ENCODE peak calls at places on chromosomes 16 and 17, in four cellular contexts. H is HFFc6, W is heart left ventricle, B is pancreas. U is an unnamed sample.

GRCh38 chr16:49179714-49180330 is 101.8 kb downstream of the CBLN1 start:
- DNase-seq in W (no peak), H (no peak), B (no peak), U (no peak)

GRCh38 chr17:36611345-36612072 is 10.1 kb downstream of the MRM1 start:
- DNase-seq in B (no peak), H (peak), W (no peak), U (peak)

GRCh38 chr16:82062645-82063058 is 27.6 kb downstream of the HSD17B2 start:
- DNase-seq in B (no peak), W (no peak), H (peak), U (no peak)

GRCh38 chr16:2682209-2683021 is at the start of gene KCTD5:
- DNase-seq in B (peak), H (peak), W (peak), U (peak)

GRCh38 chr17:17328251-17328650 is 25.1 kb downstream of the NT5M start:
- DNase-seq in W (no peak), B (peak), H (no peak), U (no peak)

GRCh38 chr17:59746849-59747445 is 39.5 kb downstream of the VMP1 start:
- DNase-seq in B (no peak), H (peak), W (no peak), U (no peak)

GRCh38 chr17:81939218-81939617 is 2.1 kb upstream of the PYCR1 start:
- DNase-seq in W (no peak), H (no peak), B (no peak), U (no peak)

GRCh38 chr16:62965831-62966230 is 929.6 kb upstream of the CDH8 start:
- DNase-seq in B (no peak), H (no peak), W (no peak), U (no peak)

GRCh38 chr17:49575524-49576120 is at the start of gene NXPH3:
- DNase-seq in H (no peak), W (peak), B (peak), U (peak)

GRCh38 chr17:78278139-78278741 is 46.8 kb downstream of the TMEM235 start:
- DNase-seq in H (no peak), B (no peak), W (no peak), U (no peak)

GRCh38 chr16:77246160-77246559 is 47.0 kb downstream of the SYCE1L start:
- DNase-seq in W (no peak), H (no peak), B (no peak), U (no peak)

GRCh38 chr16:67481561-67482259 is 753 bp upstream of the ATP6V0D1 start:
- DNase-seq in W (peak), B (peak), H (no peak), U (no peak)

GRCh38 chr16:10641953-10642949 is 52.5 kb downstream of the TEKT5 start:
- DNase-seq in B (no peak), W (no peak), H (no peak), U (no peak)

GRCh38 chr17:73268582-73269328 is 7.1 kb upstream of the CPSF4L start:
- DNase-seq in W (no peak), B (peak), H (no peak), U (no peak)

GRCh38 chr17:81599719-81600486 is 37.0 kb downstream of the NPLOC4 start:
- DNase-seq in H (peak), B (no peak), W (peak), U (peak)

GRCh38 chr17:43367588-43368242 is 31.1 kb upstream of the ARL4D start:
- DNase-seq in H (peak), W (no peak), B (peak), U (peak)

GRCh38 chr16:24282129-24282528 is 26.0 kb downstream of the CACNG3 start:
- DNase-seq in W (no peak), B (no peak), H (no peak), U (no peak)

GRCh38 chr17:82240506-82241182 is 11.8 kb downstream of the SLC16A3 start:
- DNase-seq in B (no peak), H (no peak), W (no peak), U (no peak)

GRCh38 chr17:81839301-81839700 is 4.5 kb upstream of the PPP1R27 start:
- DNase-seq in B (no peak), H (no peak), W (no peak), U (no peak)

GRCh38 chr16:74034862-74035261 is 261.8 kb upstream of the PSMD7 start:
- DNase-seq in W (no peak), H (no peak), B (no peak), U (peak)

GRCh38 chr17:72422505-72423285 is 301.9 kb downstream of the SOX9 start:
- DNase-seq in B (no peak), H (peak), W (peak), U (peak)

GRCh38 chr16:72244853-72245252 is 72.9 kb upstream of the PMFBP1 start:
- DNase-seq in W (no peak), B (no peak), H (no peak), U (no peak)

GRCh38 chr17:12600349-12600748 is 65.3 kb upstream of the MYOCD start:
- DNase-seq in H (no peak), W (no peak), B (no peak), U (no peak)

GRCh38 chr17:9517396-9517795 is 58.2 kb downstream of the STX8 start:
- DNase-seq in H (no peak), W (no peak), B (no peak), U (no peak)

GRCh38 chr16:10866196-10866976 is 10.6 kb upstream of the CIITA start:
- DNase-seq in W (no peak), B (peak), H (no peak), U (no peak)

GRCh38 chr17:70644093-70644492 is 474.8 kb downstream of the KCNJ2 start:
- DNase-seq in W (no peak), H (no peak), B (no peak), U (no peak)

GRCh38 chr17:81244358-81245023 is 5.4 kb downstream of the NDUFAF8 start:
- DNase-seq in H (no peak), B (peak), W (no peak), U (no peak)

GRCh38 chr16:4136229-4136813 is 20.1 kb upstream of the ADCY9 start:
- DNase-seq in W (no peak), H (no peak), B (peak), U (no peak)

GRCh38 chr17:77845541-77846225 is 112.8 kb upstream of the TNRC6C start:
- DNase-seq in B (no peak), W (no peak), H (no peak), U (no peak)

GRCh38 chr17:32689348-32689747 is 187.6 kb downstream of the MYO1D start:
- DNase-seq in B (no peak), H (no peak), W (no peak), U (no peak)

GRCh38 chr17:79214940-79215604 is 140.4 kb downstream of the ENGASE start:
- DNase-seq in H (no peak), W (no peak), B (no peak), U (no peak)

GRCh38 chr17:44084131-44084538 is 13.6 kb downstream of the G6PC3 start:
- DNase-seq in B (no peak), H (no peak), W (no peak), U (no peak)

GRCh38 chr16:55622302-55622701 is 33.5 kb upstream of the SLC6A2 start:
- DNase-seq in B (no peak), H (no peak), W (no peak), U (no peak)

GRCh38 chr16:88309905-88310259 is 72.9 kb upstream of the ZNF469 start:
- DNase-seq in W (no peak), H (no peak), B (peak), U (no peak)
- TF ChIP-seq CTCF in W (no peak), H (peak), B (no peak), U (peak)

DNA sequence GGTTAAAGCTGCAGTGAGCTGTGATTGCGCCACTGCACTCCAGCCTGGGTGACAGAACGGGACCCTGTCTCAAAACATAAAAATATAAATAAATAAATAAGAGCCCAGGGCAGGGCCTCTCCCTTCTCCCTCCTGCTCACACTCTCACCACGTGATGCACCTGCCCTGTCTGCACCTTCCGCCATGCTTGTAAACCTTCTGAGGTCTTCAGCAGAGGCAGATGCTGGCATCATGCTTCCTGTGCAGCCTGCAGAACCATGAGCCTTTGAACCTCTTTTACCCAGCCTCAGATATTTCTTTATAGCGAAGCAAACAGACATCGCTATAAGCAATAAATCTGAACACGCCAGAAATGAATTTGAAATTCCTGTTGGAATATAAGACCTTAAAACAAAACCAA is 48.5 kb downstream of the HNF1B start:
- DNase-seq in B (no peak), H (no peak), W (no peak), U (no peak)
- TF ChIP-seq CTCF in B (no peak), H (no peak), W (no peak), U (no peak)

GRCh38 chr16:22007509-22008214 is at the start of gene MOSMO:
- DNase-seq in W (peak), H (peak), B (peak), U (peak)
- TF ChIP-seq CTCF in W (no peak), H (peak), B (no peak), U (no peak)

GRCh38 chr17:19248923-19249574 is 11.9 kb downstream of the EPN2 start:
- DNase-seq in W (peak), H (peak), B (no peak), U (peak)
- TF ChIP-seq CTCF in W (no peak), H (no peak), B (no peak), U (no peak)

GRCh38 chr16:18796377-18796776 is 5.0 kb downstream of the ARL6IP1 start:
- DNase-seq in H (no peak), B (no peak), W (no peak), U (no peak)

GRCh38 chr16:18789850-18790706 is at the start of gene RPS15A:
- DNase-seq in H (peak), B (peak), W (peak), U (peak)

GRCh38 chr16:18788828-18789514 is 1.2 kb downstream of the RPS15A start:
- DNase-seq in B (no peak), W (no peak), H (no peak), U (no peak)

GRCh38 chr16:18789515-18789849 is 652 bp downstream of the RPS15A start:
- DNase-seq in H (no peak), B (no peak), W (no peak), U (no peak)

DNA sequence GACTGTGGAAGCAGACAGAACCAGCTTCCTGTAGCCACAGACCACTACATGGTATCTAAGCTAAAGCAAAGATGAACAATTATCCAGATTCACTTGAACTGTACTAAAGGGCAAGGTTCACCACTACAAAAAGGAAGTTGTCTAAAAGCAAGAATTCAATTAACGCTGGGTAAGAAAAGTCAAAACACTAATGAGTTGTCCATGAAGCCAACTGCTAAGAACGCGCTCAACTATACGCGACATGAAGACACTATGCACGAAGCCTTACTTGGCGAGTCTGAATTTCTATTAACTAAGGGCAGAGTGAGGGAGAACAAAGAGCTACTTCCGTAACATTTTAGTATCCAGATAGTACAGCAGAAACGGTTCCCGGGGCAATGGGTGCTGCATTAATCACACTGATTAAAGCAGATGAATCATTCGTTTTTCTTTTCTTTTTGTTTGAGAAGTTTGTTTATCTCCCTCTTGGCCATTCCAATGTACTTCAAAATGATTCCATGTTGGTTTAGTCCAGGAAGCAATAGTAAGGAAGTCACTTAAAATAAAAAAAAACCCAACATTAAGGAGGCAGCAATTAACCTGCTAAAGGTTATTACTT is 2.8 kb upstream of the RPS15A start:
- DNase-seq in H (no peak), B (no peak), W (no peak), U (no peak)
- TF ChIP-seq CTCF in H (no peak), B (no peak), W (no peak), U (no peak)

DNA sequence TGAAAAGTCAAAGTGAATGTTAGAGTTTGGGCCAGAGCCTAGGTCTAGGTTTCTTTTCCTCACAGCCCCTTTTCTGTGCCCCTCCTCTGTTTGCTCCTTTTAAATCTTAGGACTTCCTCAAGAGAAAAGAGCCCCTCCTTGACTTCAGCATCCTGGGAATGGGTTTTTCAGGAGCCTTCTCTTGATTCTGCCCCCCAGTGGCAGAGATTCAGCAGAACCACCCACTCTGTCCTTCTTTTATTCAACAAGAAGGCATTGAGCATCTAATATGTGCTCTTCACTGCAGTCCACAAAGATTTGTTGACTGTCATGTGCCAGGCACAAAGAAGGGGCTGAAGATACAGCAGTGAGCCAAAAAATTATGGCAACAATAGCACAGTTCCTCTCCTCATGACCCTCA is 270.8 kb upstream of the CDH5 start:
- DNase-seq in W (no peak), H (no peak), B (no peak), U (no peak)
- TF ChIP-seq CTCF in W (no peak), H (peak), B (no peak), U (peak)

DNA sequence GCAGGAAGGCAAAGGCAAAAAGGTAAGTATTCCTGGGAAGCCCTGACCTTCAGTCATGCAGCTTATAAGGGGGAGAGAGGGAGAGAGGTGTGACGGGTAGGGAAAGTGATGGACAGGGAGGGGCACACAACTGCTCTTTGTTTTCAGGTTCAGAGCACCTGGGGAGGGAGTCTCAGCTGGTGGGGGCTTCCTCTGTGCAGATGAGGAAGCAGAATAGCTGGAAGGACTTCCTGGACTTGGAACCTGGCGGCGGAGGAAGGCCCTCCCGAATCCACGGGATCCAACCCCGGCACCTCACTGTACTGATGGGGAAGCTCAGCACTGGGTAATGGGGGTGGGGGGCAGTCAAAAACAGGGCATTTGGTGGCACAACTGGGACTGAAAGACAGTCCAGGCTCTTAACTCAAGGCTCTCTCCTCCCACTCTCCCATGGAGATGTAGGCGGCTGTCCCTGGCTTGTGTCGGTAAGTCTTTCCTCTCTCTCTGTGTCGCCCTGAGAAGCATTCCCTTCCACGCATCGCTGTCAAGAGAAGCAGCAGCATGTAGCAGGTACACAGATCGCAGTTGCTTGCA is 11.9 kb upstream of the PITPNM3 start:
- DNase-seq in B (peak), W (no peak), H (no peak), U (no peak)
- TF ChIP-seq CTCF in B (no peak), W (no peak), H (no peak), U (no peak)

GRCh38 chr16:83660282-83660681 is 147.5 kb upstream of the HSBP1 start:
- DNase-seq in W (no peak), B (no peak), H (no peak), U (no peak)

GRCh38 chr16:83666449-83666848 is 141.3 kb upstream of the HSBP1 start:
- DNase-seq in W (no peak), H (no peak), B (no peak), U (no peak)

DNA sequence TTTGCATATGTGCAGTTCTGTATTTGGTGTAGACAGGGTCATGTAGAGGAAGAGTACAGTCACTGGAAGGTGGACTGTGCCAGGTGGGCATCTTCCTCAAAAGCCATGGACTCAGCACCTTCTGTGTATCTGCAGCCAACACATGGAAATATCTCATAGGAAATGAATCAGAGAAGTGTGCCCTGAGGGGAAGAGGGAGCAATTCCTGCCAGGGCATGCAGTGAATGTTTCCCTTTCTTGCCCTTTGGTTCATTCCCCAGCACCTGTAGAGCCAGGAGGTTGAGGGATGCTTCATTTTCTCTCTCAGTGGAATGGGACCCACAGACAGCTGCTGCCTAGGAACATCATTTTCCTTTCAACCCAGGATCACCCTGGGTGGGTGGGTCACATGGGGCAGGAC is 146.1 kb upstream of the HSBP1 start:
- DNase-seq in B (no peak), W (no peak), H (no peak), U (no peak)
- TF ChIP-seq CTCF in B (no peak), W (no peak), H (no peak), U (no peak)

GRCh38 chr17:1398028-1398427 is 2.0 kb downstream of the YWHAE start:
- DNase-seq in B (no peak), H (no peak), W (no peak), U (no peak)

GRCh38 chr17:1402268-1402598 is 2.2 kb upstream of the YWHAE start:
- DNase-seq in H (no peak), B (no peak), W (no peak), U (no peak)

GRCh38 chr17:1399366-1399678 is 700 bp downstream of the YWHAE start:
- DNase-seq in W (peak), B (peak), H (no peak), U (no peak)

GRCh38 chr17:1398900-1399299 is 1.1 kb downstream of the YWHAE start:
- DNase-seq in H (peak), B (no peak), W (no peak), U (no peak)

DNA sequence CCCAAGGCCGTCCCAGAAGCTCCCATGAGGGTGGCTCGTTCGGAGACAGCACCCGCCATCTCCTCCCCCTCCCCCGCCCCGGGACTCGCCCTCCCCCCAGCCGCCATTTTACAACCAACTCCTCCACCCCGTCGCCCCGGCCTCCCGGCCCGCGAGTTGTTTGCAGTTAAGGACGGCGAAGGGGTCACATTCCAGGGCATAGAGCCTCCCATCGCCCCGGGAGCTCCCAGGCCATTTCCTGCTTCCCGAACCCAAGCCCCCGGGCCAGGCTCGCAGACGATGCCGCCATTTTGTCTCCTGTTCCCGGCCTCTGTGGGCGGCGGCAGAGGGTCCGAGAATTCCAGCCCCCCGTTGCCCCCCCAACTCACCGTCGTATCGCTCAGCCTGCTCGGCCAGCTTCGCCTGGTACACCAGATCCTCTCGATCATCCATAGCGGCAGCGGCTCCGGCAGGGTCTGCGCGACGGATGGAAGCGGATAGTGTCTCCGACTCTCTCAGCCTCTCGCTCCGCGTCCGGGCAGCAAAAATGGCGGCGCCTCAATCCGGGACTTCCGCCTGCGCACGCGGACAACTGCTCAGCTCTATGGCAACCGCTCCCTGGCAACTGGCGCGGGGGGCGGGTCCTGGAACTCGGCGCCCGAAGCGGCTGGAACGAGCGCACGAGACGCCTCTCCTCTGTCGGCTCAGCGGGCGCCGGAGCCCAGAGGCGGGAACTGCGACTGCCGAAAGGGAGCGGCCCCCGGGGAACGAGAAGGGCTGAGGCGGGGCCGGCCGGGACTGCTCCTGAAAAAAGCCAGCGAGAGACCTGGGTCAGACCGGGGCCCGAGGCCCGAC is at the start of gene YWHAE:
- DNase-seq in W (peak), H (peak), B (peak), U (peak)
- TF ChIP-seq CTCF in W (no peak), H (no peak), B (no peak), U (no peak)